ENCODE peak calls at places on chromosomes 7 and 10, in six cellular contexts. R, Z, W, J, D and T are unnamed samples.

GRCh38 chr10:45514283-45515270 is 140.6 kb downstream of the ALOX5 start:
- DNase-seq in D (peak), W (peak), Z (no peak), R (no peak), J (no peak), T (no peak)

GRCh38 chr7:108146070-108146842 is 16.1 kb upstream of the LAMB4 start:
- DNase-seq in J (peak), Z (peak), W (peak), R (peak), D (peak), T (no peak)

GRCh38 chr7:130662426-130662825 is 6.1 kb downstream of the COPG2 start:
- DNase-seq in D (no peak), Z (no peak), R (no peak), W (no peak), J (no peak), T (no peak)

GRCh38 chr10:98400482-98400881 is 14.5 kb downstream of the PYROXD2 start:
- DNase-seq in Z (no peak), D (no peak), R (no peak), W (no peak), J (no peak), T (no peak)

GRCh38 chr10:68560916-68561691 is 967 bp downstream of the TET1 start:
- DNase-seq in Z (no peak), D (peak), J (no peak), W (no peak), R (no peak), T (no peak)

GRCh38 chr10:20608503-20608902 is 288.6 kb downstream of the NEBL start:
- DNase-seq in Z (no peak), D (peak), J (no peak), R (no peak), W (no peak), T (no peak)

GRCh38 chr7:101736077-101736476 is 81.3 kb upstream of the CUX1 start:
- DNase-seq in J (no peak), Z (no peak), D (no peak), R (no peak), W (no peak), T (no peak)

GRCh38 chr7:87046456-87046855 is 13.0 kb downstream of the ELAPOR2 start:
- DNase-seq in J (no peak), R (no peak), D (no peak), W (no peak), Z (no peak), T (no peak)